ENCODE peak calls at places on chromosome 13, in five cellular contexts. Y, V, H, K and N are unnamed samples. For H3K9me3, the result is how much of the 10 kb centered on the place peaks cover.

GRCh38 chr13:31773538-31773937 is 34.2 kb downstream of the RXFP2 start:
- DNase-seq in K (no peak), V (no peak), Y (no peak), H (no peak), N (no peak)

GRCh38 chr13:98280176-98280510 is 103.1 kb upstream of the RNF113B start:
- DNase-seq in V (no peak), K (no peak), H (no peak), Y (no peak), N (no peak)

GRCh38 chr13:105328212-105328611 is 1207.2 kb downstream of the EFNB2 start:
- DNase-seq in H (no peak), K (no peak), Y (no peak), V (no peak), N (no peak)

GRCh38 chr13:33869005-33869404 is 51.1 kb downstream of the RFC3 start:
- DNase-seq in K (no peak), V (no peak), Y (no peak), H (no peak), N (no peak)

GRCh38 chr13:97273341-97273831 is 51.3 kb downstream of the MBNL2 start:
- DNase-seq in Y (no peak), K (no peak), H (no peak), V (no peak), N (no peak)

GRCh38 chr13:24709186-24709913 is 29.1 kb downstream of the ATP12A start:
- DNase-seq in K (no peak), H (no peak), Y (no peak), V (peak), N (peak)

GRCh38 chr13:110507678-110508381 is 53.7 kb downstream of the RAB20 start:
- DNase-seq in Y (no peak), H (peak), V (peak), K (peak), N (no peak)

GRCh38 chr13:81686877-81687276 is 1346.0 kb upstream of the SPRY2 start:
- DNase-seq in V (no peak), H (no peak), Y (no peak), K (no peak), N (no peak)

GRCh38 chr13:57846600-57847173 is 215.1 kb downstream of the PCDH17 start:
- DNase-seq in V (no peak), H (no peak), K (no peak), Y (no peak), N (no peak)

GRCh38 chr13:62931901-62932883 is 1516.5 kb upstream of the PCDH20 start:
- DNase-seq in V (no peak), K (no peak), Y (no peak), H (no peak), N (no peak)

GRCh38 chr13:30442854-30443379 is 20.6 kb downstream of the UBE2L5 start:
- DNase-seq in Y (peak), K (no peak), V (no peak), H (no peak), N (no peak)

GRCh38 chr13:113845055-113845454 is 18.8 kb downstream of the GAS6 start:
- DNase-seq in K (peak), Y (no peak), H (no peak), V (no peak), N (no peak)

GRCh38 chr13:52738719-52739467 is 727 bp downstream of the CNMD start:
- DNase-seq in K (peak), H (no peak), V (no peak), Y (no peak), N (no peak)

GRCh38 chr13:79679334-79679733 is 198.4 kb downstream of the NDFIP2 start:
- DNase-seq in H (peak), Y (peak), V (peak), K (no peak), N (no peak)

GRCh38 chr13:44451109-44451508 is 77.5 kb downstream of the SERP2 start:
- DNase-seq in Y (no peak), H (no peak), K (no peak), V (no peak), N (no peak)

GRCh38 chr13:22161871-22162270 is 491.0 kb downstream of the FGF9 start:
- DNase-seq in V (no peak), K (no peak), Y (no peak), H (no peak), N (no peak)

GRCh38 chr13:39656325-39656677 is 839 bp downstream of the COG6 start:
- DNase-seq in H (no peak), V (no peak), K (no peak), Y (peak), N (no peak)

GRCh38 chr13:40794414-40795368 is 5.3 kb downstream of the SLC25A15 start:
- DNase-seq in V (no peak), H (no peak), K (no peak), Y (no peak), N (no peak)

GRCh38 chr13:102286326-102286725 is 115.5 kb downstream of the FGF14 start:
- DNase-seq in V (no peak), K (no peak), Y (no peak), H (no peak), N (no peak)

GRCh38 chr13:39364797-39365468 is 238.1 kb downstream of the LHFPL6 start:
- DNase-seq in Y (no peak), K (no peak), H (no peak), V (no peak), N (no peak)

GRCh38 chr13:114017028-114017630 is 43.3 kb upstream of the C13orf46 start:
- DNase-seq in H (no peak), V (no peak), K (peak), Y (no peak), N (no peak)

GRCh38 chr13:100794575-100794974 is 120.0 kb upstream of the TMTC4 start:
- DNase-seq in H (no peak), K (no peak), V (no peak), Y (no peak), N (no peak)

GRCh38 chr13:100796463-100796862 is 121.9 kb upstream of the TMTC4 start:
- DNase-seq in V (no peak), K (no peak), Y (no peak), H (no peak), N (no peak)

GRCh38 chr13:100798739-100799361 is 124.3 kb upstream of the TMTC4 start:
- DNase-seq in K (no peak), Y (no peak), H (no peak), V (no peak), N (no peak)

GRCh38 chr13:100800283-100800875 is 125.8 kb upstream of the TMTC4 start:
- DNase-seq in H (no peak), V (no peak), Y (no peak), K (peak), N (no peak)

GRCh38 chr13:100797921-100798320 is 123.3 kb upstream of the TMTC4 start:
- DNase-seq in V (no peak), Y (no peak), H (no peak), K (no peak), N (no peak)
- H3K9me3 ChIP-seq in V (under half), Y (under half), H (under half), K (under half), N (under half)

DNA sequence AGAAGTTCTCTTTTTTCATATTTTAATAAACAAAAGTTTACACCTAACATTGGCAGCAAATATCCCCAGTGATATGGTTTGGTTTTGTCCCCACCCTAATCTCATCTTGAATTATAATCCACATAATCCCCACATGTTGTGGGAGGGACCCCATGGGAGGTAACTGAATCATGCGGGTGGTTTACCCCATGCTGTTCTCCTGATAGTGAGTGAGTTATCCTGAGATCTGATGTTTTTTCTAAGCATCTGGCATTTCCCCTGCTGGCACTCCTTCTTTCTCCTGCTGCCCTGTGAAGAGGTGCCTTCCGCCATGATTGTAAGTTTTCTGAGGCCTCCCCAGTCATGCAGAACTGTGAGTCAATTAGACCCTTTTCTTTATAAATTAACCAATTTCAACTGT is 214.7 kb downstream of the SLITRK1 start:
- DNase-seq in K (no peak), H (no peak), Y (no peak), V (no peak), N (no peak)
- H3K9me3 ChIP-seq in K (under half), H (under half), Y (under half), V (under half), N (under half)

GRCh38 chr13:18960637-18961227 is 220.9 kb downstream of the TUBA3C start:
- DNase-seq in H (no peak), V (no peak), Y (no peak), K (peak), N (no peak)

GRCh38 chr13:18961383-18962117 is 220.1 kb downstream of the TUBA3C start:
- DNase-seq in Y (no peak), V (no peak), H (no peak), K (no peak), N (no peak)

GRCh38 chr13:18965347-18965855 is 216.2 kb downstream of the TUBA3C start:
- DNase-seq in V (no peak), K (peak), Y (no peak), H (no peak), N (no peak)

GRCh38 chr13:18962168-18962734 is 219.4 kb downstream of the TUBA3C start:
- DNase-seq in V (no peak), Y (no peak), K (peak), H (no peak), N (no peak)

GRCh38 chr13:18964942-18965341 is 216.7 kb downstream of the TUBA3C start:
- DNase-seq in K (peak), V (no peak), Y (no peak), H (no peak), N (no peak)
- H3K9me3 ChIP-seq in K (under half), V (under half), Y (under half), H (under half), N (under half)

DNA sequence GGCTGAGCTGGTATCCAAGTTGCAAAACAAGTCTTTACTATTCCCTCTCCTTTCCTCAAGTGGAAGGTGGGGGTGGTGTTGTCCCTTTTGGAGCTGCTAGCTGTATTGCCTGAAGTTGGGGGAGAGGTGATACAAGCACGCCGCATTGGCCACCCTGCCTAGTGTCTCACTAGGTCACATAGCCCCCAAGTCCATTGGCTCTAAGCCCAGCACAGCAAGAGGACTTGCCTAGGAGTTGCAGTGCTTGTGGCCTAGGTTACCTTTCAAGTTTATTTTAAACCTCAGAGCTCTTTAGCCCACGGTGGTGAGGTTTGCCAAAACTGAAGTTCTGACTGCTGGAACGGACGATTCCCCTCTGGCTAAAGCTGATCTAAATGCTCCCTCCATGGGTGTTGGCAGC is 5.3 kb upstream of the DNAJC3 start:
- DNase-seq in K (no peak), V (no peak), H (no peak), Y (no peak), N (no peak)
- H3K9me3 ChIP-seq in K (half or more), V (half or more), H (under half), Y (under half), N (under half)

GRCh38 chr13:49855930-49856329 is 63.4 kb upstream of the KPNA3 start:
- DNase-seq in K (no peak), V (no peak), Y (no peak), H (no peak), N (no peak)

GRCh38 chr13:49858183-49858856 is 65.8 kb upstream of the KPNA3 start:
- DNase-seq in Y (no peak), H (peak), K (no peak), V (no peak), N (no peak)

GRCh38 chr13:49853535-49853934 is 61.1 kb upstream of the KPNA3 start:
- DNase-seq in Y (no peak), V (no peak), H (no peak), K (no peak), N (no peak)
- H3K9me3 ChIP-seq in Y (under half), V (under half), H (under half), K (under half), N (under half)

DNA sequence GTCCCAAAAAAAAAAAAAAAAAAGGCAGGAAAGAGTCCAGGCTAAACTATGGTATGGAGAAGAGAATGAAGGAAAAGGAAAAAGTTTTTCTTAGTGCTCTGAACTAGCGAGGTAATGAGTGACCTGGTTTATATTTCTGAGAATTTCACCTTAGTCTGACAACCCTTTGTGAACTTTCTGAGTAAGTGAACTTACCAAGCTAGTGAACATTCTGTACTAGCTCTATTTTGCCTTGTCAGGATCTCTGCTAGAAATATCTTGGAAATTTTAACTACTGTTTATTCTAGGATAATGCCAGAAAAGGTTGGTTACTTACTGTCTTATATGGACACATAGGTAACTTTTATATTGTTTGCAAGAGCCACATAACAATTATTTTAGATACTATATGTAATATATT is 4.4 kb downstream of the TRIM13 start:
- DNase-seq in V (no peak), H (no peak), K (no peak), Y (no peak), N (no peak)
- H3K9me3 ChIP-seq in V (under half), H (under half), K (under half), Y (under half), N (under half)